ENCODE peak calls at places on chromosome 10, in four cellular contexts. E is HepG2, W is GM12878, R is K562. V is an unnamed sample.

GRCh38 chr10:110978204-110978603 is 58.8 kb downstream of the SHOC2 start:
- DNase-seq in E (no peak), W (no peak), R (no peak), V (no peak)

GRCh38 chr10:7563368-7563767 is 103.4 kb downstream of the ITIH5 start:
- DNase-seq in R (no peak), W (no peak), E (no peak), V (no peak)

GRCh38 chr10:21184216-21184615 is 287.1 kb upstream of the NEBL start:
- DNase-seq in E (no peak), W (no peak), R (no peak), V (no peak)

GRCh38 chr10:43204943-43205671 is 61.8 kb downstream of the RASGEF1A start:
- DNase-seq in E (peak), W (peak), R (peak), V (peak)

GRCh38 chr10:31978158-31978483 is 49.5 kb upstream of the ARHGAP12 start:
- DNase-seq in W (no peak), R (no peak), E (no peak), V (no peak)

GRCh38 chr10:99232357-99232999 is 3.2 kb downstream of the HPSE2 start:
- DNase-seq in R (no peak), W (no peak), E (no peak), V (peak)

GRCh38 chr10:102602272-102603045 is 41.8 kb upstream of the TRIM8 start:
- DNase-seq in E (no peak), W (no peak), R (no peak), V (no peak)

GRCh38 chr10:131708225-131708624 is 192.6 kb upstream of the PPP2R2D start:
- DNase-seq in E (no peak), W (no peak), R (no peak), V (no peak)

GRCh38 chr10:75765705-75766104 is 334.3 kb downstream of the LRMDA start:
- DNase-seq in E (no peak), W (no peak), R (no peak), V (no peak)

GRCh38 chr10:103542764-103543616 is 49.5 kb downstream of the NEURL1 start:
- DNase-seq in E (peak), R (peak), W (peak), V (peak)

GRCh38 chr10:132185601-132186487 is 904 bp upstream of the DPYSL4 start:
- DNase-seq in E (no peak), R (peak), W (no peak), V (peak)

GRCh38 chr10:33052476-33052875 is 94.4 kb upstream of the ITGB1 start:
- DNase-seq in E (no peak), R (no peak), W (no peak), V (no peak)

GRCh38 chr10:88499569-88500470 is 83.3 kb downstream of the RNLS start:
- DNase-seq in W (no peak), E (no peak), R (no peak), V (peak)

GRCh38 chr10:112235920-112236319 is 47.3 kb upstream of the TECTB start:
- DNase-seq in W (no peak), R (no peak), E (no peak), V (no peak)

GRCh38 chr10:25615926-25616325 is 318.1 kb upstream of the MYO3A start:
- DNase-seq in E (no peak), R (no peak), W (no peak), V (no peak)

GRCh38 chr10:9895406-9895805 is 1122.3 kb upstream of the CELF2 start:
- DNase-seq in E (no peak), W (no peak), R (no peak), V (no peak)
- TF ChIP-seq JUNB in E (no peak), W (no peak), R (no peak), V (no peak)

GRCh38 chr10:80896959-80897358 is 359.3 kb downstream of the SH2D4B start:
- DNase-seq in R (no peak), W (no peak), E (no peak), V (no peak)
- TF ChIP-seq EZH2 in R (no peak), W (no peak), E (no peak), V (no peak)

GRCh38 chr10:84428711-84429110 is 100.3 kb downstream of the CCSER2 start:
- DNase-seq in E (no peak), R (no peak), W (no peak), V (no peak)

GRCh38 chr10:84429926-84430520 is 101.6 kb downstream of the CCSER2 start:
- DNase-seq in W (peak), R (peak), E (peak), V (peak)

GRCh38 chr10:84424731-84425165 is 96.4 kb downstream of the CCSER2 start:
- DNase-seq in R (no peak), W (peak), E (peak), V (peak)

GRCh38 chr10:84423729-84424128 is 95.3 kb downstream of the CCSER2 start:
- DNase-seq in R (no peak), W (no peak), E (no peak), V (no peak)

GRCh38 chr10:84427903-84428650 is 99.7 kb downstream of the CCSER2 start:
- DNase-seq in E (peak), W (no peak), R (no peak), V (no peak)
- H3K4me3 ChIP-seq in E (no peak), W (no peak), R (no peak), V (no peak)

GRCh38 chr10:68406111-68406814 is 814 bp downstream of the RUFY2 start:
- DNase-seq in W (no peak), R (no peak), E (peak), V (peak)
- TF ChIP-seq JUNB in W (no peak), R (no peak), E (no peak), V (no peak)

DNA sequence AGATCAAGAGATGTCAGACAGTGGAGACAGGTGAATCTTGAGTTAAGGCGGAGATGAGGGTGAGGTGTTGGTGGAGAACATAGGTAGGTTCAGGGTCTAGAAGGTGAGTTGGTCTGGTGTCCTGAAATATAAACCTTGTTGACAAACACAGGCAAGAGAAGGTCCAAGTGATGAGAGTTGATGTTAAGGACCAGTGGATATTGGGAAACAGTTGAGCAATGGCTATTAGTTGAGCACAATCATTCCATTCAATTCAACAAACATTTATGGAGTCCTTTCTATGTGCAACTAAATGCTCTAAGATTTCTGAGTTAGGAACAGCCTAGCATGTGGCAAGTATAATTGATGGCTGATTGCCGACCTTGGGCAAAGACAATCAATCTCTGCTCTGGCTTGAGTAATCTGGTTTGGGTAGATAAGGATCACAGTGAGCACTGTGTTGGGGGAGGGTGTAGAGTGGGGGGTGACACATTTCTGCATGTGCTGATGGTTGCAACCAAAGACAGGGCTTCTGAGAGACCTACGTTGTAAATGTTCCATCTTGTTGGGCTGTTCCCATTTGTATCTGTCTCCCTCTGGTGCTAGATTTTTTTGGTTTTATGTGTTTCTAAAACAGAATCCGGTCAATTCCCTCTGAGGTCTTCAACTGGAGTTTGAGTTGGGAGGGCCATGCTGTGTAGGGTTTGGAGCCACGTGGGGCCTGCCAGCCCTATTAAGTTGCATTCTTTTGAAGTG is 201.1 kb downstream of the BAMBI start:
- DNase-seq in W (no peak), E (no peak), R (peak), V (no peak)
- TF ChIP-seq EZH2 in W (no peak), E (no peak), R (no peak), V (no peak)

GRCh38 chr10:59851864-59852263 is 54.5 kb downstream of the CCDC6 start:
- DNase-seq in E (no peak), W (no peak), R (no peak), V (no peak)

GRCh38 chr10:59847888-59848287 is 58.5 kb downstream of the CCDC6 start:
- DNase-seq in E (no peak), R (no peak), W (no peak), V (peak)

GRCh38 chr10:59843733-59844132 is 62.6 kb downstream of the CCDC6 start:
- DNase-seq in W (no peak), E (no peak), R (no peak), V (no peak)

GRCh38 chr10:59844436-59844835 is 61.9 kb downstream of the CCDC6 start:
- DNase-seq in W (no peak), R (no peak), E (no peak), V (no peak)

DNA sequence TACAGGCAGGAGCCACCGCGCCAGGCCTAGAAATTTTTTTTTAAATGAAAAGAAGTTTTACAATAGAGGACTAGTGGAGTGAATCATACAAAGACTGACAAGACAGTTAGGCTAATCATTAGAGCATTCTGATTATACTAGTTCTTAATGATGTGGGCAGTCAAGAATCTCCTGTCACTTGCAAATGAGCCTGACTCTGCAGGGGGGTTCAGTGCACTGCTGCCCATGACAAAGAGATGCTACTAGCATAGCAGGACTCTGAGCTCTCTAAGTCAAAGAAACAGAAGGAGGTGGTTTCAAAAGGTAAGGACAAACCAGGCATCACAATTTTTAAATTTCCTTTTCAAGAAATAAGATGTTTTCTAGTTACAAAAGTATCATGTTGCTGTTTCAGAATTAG is 59.0 kb downstream of the CCDC6 start:
- DNase-seq in W (no peak), R (no peak), E (no peak), V (peak)
- H3K4me3 ChIP-seq in W (no peak), R (no peak), E (no peak), V (no peak)

GRCh38 chr10:24114561-24114960 is 94.4 kb upstream of the KIAA1217 start:
- DNase-seq in E (no peak), W (no peak), R (no peak), V (no peak)
- TF ChIP-seq JUNB in E (no peak), W (no peak), R (no peak), V (no peak)

GRCh38 chr10:92690211-92691041 is 671 bp downstream of the HHEX start:
- DNase-seq in W (no peak), R (peak), E (no peak), V (peak)
- TF ChIP-seq EZH2 in W (peak), R (no peak), E (no peak), V (peak)

GRCh38 chr10:97721871-97722780 is 8.6 kb downstream of the MARVELD1 start:
- DNase-seq in E (no peak), W (no peak), R (no peak), V (no peak)

GRCh38 chr10:97724341-97724941 is 10.9 kb downstream of the MARVELD1 start:
- DNase-seq in R (no peak), E (peak), W (no peak), V (no peak)

GRCh38 chr10:97722980-97723379 is 9.4 kb downstream of the MARVELD1 start:
- DNase-seq in E (no peak), R (no peak), W (no peak), V (no peak)

GRCh38 chr10:97729014-97729413 is 7.9 kb upstream of the ZFYVE27 start:
- DNase-seq in R (no peak), W (no peak), E (no peak), V (no peak)

GRCh38 chr10:97726636-97727178 is 10.2 kb upstream of the ZFYVE27 start:
- DNase-seq in W (no peak), R (peak), E (peak), V (peak)
- H3K4me3 ChIP-seq in W (no peak), R (no peak), E (peak), V (peak)